ENCODE peak calls at places on chromosomes 2 and 18, in nine cellular contexts. J is GF-D8; U is NCI-H69; L is left ventricle myocardium inferior; O is central memory CD4-positive, alpha-beta T cell; P is NCI-H1105; C is stimulated activated CD4-positive, alpha-beta T cell treated with anti-CD3 and anti-CD28 coated beads, Interleukin-4, amount 100 ng/mL, for 1 hour; F is pancreas; B is stimulated activated CD8-positive, alpha-beta memory T cell treated with anti-CD3 and anti-CD28 coated beads, Interleukin-4, amount 100 ng/mL, for 4 hours. Z is an unnamed sample.

GRCh38 chr18:72160504-72161445 is 383.4 kb downstream of the CBLN2 start:
- DNase-seq in P (no peak), C (no peak), U (peak; percentile 84), J (no peak), O (no peak), B (no peak), F (no peak), L (no peak), Z (no peak)

GRCh38 chr2:162074937-162075688 is 1.1 kb upstream of the DPP4 start:
- DNase-seq in O (no peak), C (no peak), L (no peak), J (no peak), B (no peak), P (no peak), U (no peak), F (no peak), Z (no peak)

GRCh38 chr2:204260162-204260877 is 285.0 kb upstream of the PARD3B start:
- DNase-seq in J (no peak), O (no peak), C (peak; percentile 40), U (peak; percentile 85), L (peak; percentile 45), B (no peak), F (peak; percentile 31), P (peak; percentile 59), Z (peak; percentile 5)

GRCh38 chr2:19021721-19022120 is 336.7 kb downstream of the OSR1 start:
- DNase-seq in C (no peak), B (no peak), L (no peak), U (no peak), J (no peak), F (no peak), P (no peak), O (no peak), Z (no peak)

GRCh38 chr2:19690429-19690828 is 211.4 kb downstream of the TTC32 start:
- DNase-seq in C (no peak), U (no peak), O (no peak), J (no peak), P (no peak), B (no peak), L (no peak), F (no peak), Z (no peak)

GRCh38 chr2:174120346-174120745 is 128.0 kb downstream of the OLA1 start:
- DNase-seq in P (no peak), B (no peak), L (no peak), F (no peak), U (peak; percentile 77), J (no peak), O (no peak), C (peak; percentile 14), Z (no peak)

GRCh38 chr2:97935719-97936161 is 60.0 kb downstream of the TMEM131 start:
- DNase-seq in P (no peak), L (no peak), J (peak; percentile 21), F (no peak), U (peak; percentile 80), O (no peak), C (no peak), B (no peak), Z (no peak)

GRCh38 chr2:161428240-161428587 is 12.1 kb downstream of the TBR1 start:
- DNase-seq in O (no peak), L (no peak), J (no peak), P (no peak), F (no peak), C (no peak), B (no peak), U (no peak), Z (no peak)

GRCh38 chr2:71156531-71156930 is 26.1 kb downstream of the MPHOSPH10 start:
- DNase-seq in P (no peak), U (peak; percentile 95), O (no peak), F (no peak), C (no peak), L (no peak), J (no peak), B (no peak), Z (no peak)

GRCh38 chr2:177550264-177551200 is 158.0 kb downstream of the AGPS start:
- DNase-seq in B (no peak), C (no peak), P (no peak), F (no peak), O (no peak), J (no peak), L (no peak), U (no peak), Z (no peak)

GRCh38 chr18:68241881-68242280 is 473.0 kb downstream of the TMX3 start:
- DNase-seq in P (no peak), F (no peak), J (no peak), O (no peak), B (no peak), C (no peak), U (no peak), L (no peak), Z (no peak)

GRCh38 chr18:49022311-49023280 is 71.8 kb upstream of the SMAD7 start:
- DNase-seq in P (no peak), U (no peak), B (no peak), C (no peak), F (no peak), L (no peak), J (no peak), O (no peak), Z (no peak)

GRCh38 chr2:106572541-106573148 is 85.5 kb downstream of the CD8B2 start:
- DNase-seq in C (peak; percentile 12), B (no peak), U (peak; percentile 23), J (no peak), P (no peak), L (no peak), F (no peak), O (no peak), Z (no peak)

GRCh38 chr2:209322905-209323517 is 100.8 kb upstream of the MAP2 start:
- DNase-seq in B (no peak), C (no peak), J (no peak), O (no peak), L (no peak), P (no peak), F (no peak), U (no peak), Z (no peak)

GRCh38 chr18:49967171-49967570 is 153.8 kb upstream of the ACAA2 start:
- DNase-seq in L (no peak), U (no peak), B (no peak), J (no peak), O (no peak), F (no peak), P (no peak), C (no peak), Z (no peak)

GRCh38 chr2:160358051-160358450 is 135.6 kb downstream of the RBMS1 start:
- DNase-seq in C (no peak), J (no peak), L (no peak), F (no peak), U (no peak), P (no peak), O (no peak), B (no peak), Z (no peak)

GRCh38 chr2:240134466-240134865 is 1.6 kb downstream of the COPS9 start:
- DNase-seq in U (no peak), F (peak; percentile 12), O (no peak), L (no peak), C (no peak), B (no peak), J (no peak), P (no peak), Z (no peak)

GRCh38 chr2:25041307-25041927 is 459 bp upstream of the EFR3B start:
- DNase-seq in C (peak; percentile 12), U (peak; percentile 90), J (no peak), F (peak; percentile 58), P (peak; percentile 83), B (no peak), O (no peak), L (peak; percentile 47), Z (peak; percentile 17)

GRCh38 chr2:120999374-121000097 is 263.9 kb downstream of the GLI2 start:
- DNase-seq in B (no peak), L (no peak), P (no peak), J (no peak), C (no peak), F (no peak), U (no peak), O (no peak), Z (no peak)

GRCh38 chr2:36482576-36483214 is 115.3 kb downstream of the FEZ2 start:
- DNase-seq in C (no peak), J (no peak), L (no peak), O (no peak), B (no peak), P (no peak), U (no peak), F (no peak), Z (no peak)

GRCh38 chr2:157252529-157252928 is 5.0 kb upstream of the GALNT5 start:
- DNase-seq in O (no peak), U (no peak), F (no peak), P (no peak), J (no peak), B (no peak), L (no peak), C (no peak), Z (no peak)

GRCh38 chr2:26542194-26542455 is 64.2 kb upstream of the OTOF start:
- DNase-seq in C (no peak), P (peak; percentile 58), J (no peak), O (no peak), B (no peak), U (peak; percentile 81), F (peak; percentile 63), L (no peak), Z (no peak)

Z was measured in gastrocnemius medialis.